ENCODE peak calls at places on chromosomes 12 and 14, in six cellular contexts. One of them, this sample, is unnamed.
A peak's percentile ranks its signal among the peaks of the same experiment; 100 is the strongest.

GRCh38 chr12:84756961-84757360 is 155.6 kb downstream of the SLC6A15 start:
- DNase-seq in ELF-1: no peak
- DNase-seq in stimulated activated naive CD8-positive, alpha-beta T cell treated with anti-CD3 and anti-CD28 coated beads, Interleukin-15, amount 100 ng/mL, for 72 hours: no peak
- DNase-seq in fibroblast of the conjunctiva: no peak
- DNase-seq in NCI-H1694 treated with DMSO at 0.1 percent for 48 hours: no peak
- DNase-seq in amygdala: no peak
- DNase-seq in this sample: no peak

GRCh38 chr12:47736877-47737676 is 11.8 kb upstream of the ENDOU start:
- DNase-seq in ELF-1: no peak
- DNase-seq in stimulated activated naive CD8-positive, alpha-beta T cell treated with anti-CD3 and anti-CD28 coated beads, Interleukin-15, amount 100 ng/mL, for 72 hours: no peak
- DNase-seq in fibroblast of the conjunctiva: peak; percentile 91
- DNase-seq in NCI-H1694 treated with DMSO at 0.1 percent for 48 hours: no peak
- DNase-seq in amygdala: peak; percentile 75
- DNase-seq in this sample: peak; percentile 85

GRCh38 chr12:15122349-15122748 is 98.9 kb downstream of the RERG start:
- DNase-seq in ELF-1: no peak
- DNase-seq in stimulated activated naive CD8-positive, alpha-beta T cell treated with anti-CD3 and anti-CD28 coated beads, Interleukin-15, amount 100 ng/mL, for 72 hours: no peak
- DNase-seq in fibroblast of the conjunctiva: no peak
- DNase-seq in NCI-H1694 treated with DMSO at 0.1 percent for 48 hours: no peak
- DNase-seq in amygdala: no peak
- DNase-seq in this sample: no peak

GRCh38 chr14:68806526-68807147 is 13.8 kb upstream of the ZFP36L1 start:
- DNase-seq in ELF-1: no peak
- DNase-seq in stimulated activated naive CD8-positive, alpha-beta T cell treated with anti-CD3 and anti-CD28 coated beads, Interleukin-15, amount 100 ng/mL, for 72 hours: no peak
- DNase-seq in fibroblast of the conjunctiva: no peak
- DNase-seq in NCI-H1694 treated with DMSO at 0.1 percent for 48 hours: no peak
- DNase-seq in amygdala: no peak
- DNase-seq in this sample: no peak

GRCh38 chr14:61510736-61511557 is 184.4 kb upstream of the HIF1A start:
- DNase-seq in ELF-1: no peak
- DNase-seq in stimulated activated naive CD8-positive, alpha-beta T cell treated with anti-CD3 and anti-CD28 coated beads, Interleukin-15, amount 100 ng/mL, for 72 hours: no peak
- DNase-seq in fibroblast of the conjunctiva: no peak
- DNase-seq in NCI-H1694 treated with DMSO at 0.1 percent for 48 hours: peak; percentile 15
- DNase-seq in amygdala: no peak
- DNase-seq in this sample: no peak

GRCh38 chr12:113477842-113478215 is 6.2 kb upstream of the LHX5 start:
- DNase-seq in ELF-1: no peak
- DNase-seq in stimulated activated naive CD8-positive, alpha-beta T cell treated with anti-CD3 and anti-CD28 coated beads, Interleukin-15, amount 100 ng/mL, for 72 hours: no peak
- DNase-seq in fibroblast of the conjunctiva: no peak
- DNase-seq in NCI-H1694 treated with DMSO at 0.1 percent for 48 hours: no peak
- DNase-seq in amygdala: no peak
- DNase-seq in this sample: no peak

GRCh38 chr12:76719171-76719631 is 44.7 kb upstream of the ZDHHC17 start:
- DNase-seq in ELF-1: no peak
- DNase-seq in stimulated activated naive CD8-positive, alpha-beta T cell treated with anti-CD3 and anti-CD28 coated beads, Interleukin-15, amount 100 ng/mL, for 72 hours: no peak
- DNase-seq in fibroblast of the conjunctiva: no peak
- DNase-seq in NCI-H1694 treated with DMSO at 0.1 percent for 48 hours: no peak
- DNase-seq in amygdala: peak; percentile 61
- DNase-seq in this sample: no peak

GRCh38 chr12:109902866-109903265 is 2.8 kb downstream of the TCHP start:
- DNase-seq in ELF-1: no peak
- DNase-seq in stimulated activated naive CD8-positive, alpha-beta T cell treated with anti-CD3 and anti-CD28 coated beads, Interleukin-15, amount 100 ng/mL, for 72 hours: no peak
- DNase-seq in fibroblast of the conjunctiva: no peak
- DNase-seq in NCI-H1694 treated with DMSO at 0.1 percent for 48 hours: no peak
- DNase-seq in amygdala: no peak
- DNase-seq in this sample: no peak

GRCh38 chr12:55955344-55955743 is 10.5 kb downstream of the PMEL start:
- DNase-seq in ELF-1: no peak
- DNase-seq in stimulated activated naive CD8-positive, alpha-beta T cell treated with anti-CD3 and anti-CD28 coated beads, Interleukin-15, amount 100 ng/mL, for 72 hours: no peak
- DNase-seq in fibroblast of the conjunctiva: no peak
- DNase-seq in NCI-H1694 treated with DMSO at 0.1 percent for 48 hours: no peak
- DNase-seq in amygdala: no peak
- DNase-seq in this sample: no peak

GRCh38 chr12:79634957-79635471 is 55.8 kb downstream of the PAWR start:
- DNase-seq in ELF-1: no peak
- DNase-seq in stimulated activated naive CD8-positive, alpha-beta T cell treated with anti-CD3 and anti-CD28 coated beads, Interleukin-15, amount 100 ng/mL, for 72 hours: no peak
- DNase-seq in fibroblast of the conjunctiva: no peak
- DNase-seq in NCI-H1694 treated with DMSO at 0.1 percent for 48 hours: no peak
- DNase-seq in amygdala: no peak
- DNase-seq in this sample: no peak

GRCh38 chr12:102063066-102063465 is 1.3 kb upstream of the WASHC3 start:
- DNase-seq in ELF-1: no peak
- DNase-seq in stimulated activated naive CD8-positive, alpha-beta T cell treated with anti-CD3 and anti-CD28 coated beads, Interleukin-15, amount 100 ng/mL, for 72 hours: no peak
- DNase-seq in fibroblast of the conjunctiva: no peak
- DNase-seq in NCI-H1694 treated with DMSO at 0.1 percent for 48 hours: no peak
- DNase-seq in amygdala: no peak
- DNase-seq in this sample: no peak

GRCh38 chr12:85775071-85775470 is 61.1 kb downstream of the RASSF9 start:
- DNase-seq in ELF-1: no peak
- DNase-seq in stimulated activated naive CD8-positive, alpha-beta T cell treated with anti-CD3 and anti-CD28 coated beads, Interleukin-15, amount 100 ng/mL, for 72 hours: no peak
- DNase-seq in fibroblast of the conjunctiva: no peak
- DNase-seq in NCI-H1694 treated with DMSO at 0.1 percent for 48 hours: no peak
- DNase-seq in amygdala: no peak
- DNase-seq in this sample: no peak

This sample was measured in uterus.